ENCODE peak calls at places on chromosomes 13 and 19, in four cellular contexts. One of them, this sample, is unnamed. For H3K9me1 and H3K9me3, the result is how much of the 10 kb centered on the place peaks cover.

GRCh38 chr19:51959791-51960190 is 26.8 kb downstream of the ZNF350 start:
- DNase-seq in endothelial cell of umbilical vein: no peak
- DNase-seq in IMR-90: peak
- DNase-seq in K562: no peak
- DNase-seq in this sample: no peak

GRCh38 chr13:44158741-44159632 is 214.6 kb upstream of the SERP2 start:
- DNase-seq in IMR-90: no peak
- DNase-seq in K562: no peak
- DNase-seq in endothelial cell of umbilical vein: peak
- DNase-seq in this sample: no peak

GRCh38 chr13:30872685-30873443 is 33.2 kb upstream of the MEDAG start:
- DNase-seq in IMR-90: peak
- DNase-seq in K562: no peak
- DNase-seq in endothelial cell of umbilical vein: peak
- DNase-seq in this sample: no peak

GRCh38 chr13:51739403-51740112 is 64.4 kb downstream of the DHRS12 start:
- DNase-seq in K562: no peak
- DNase-seq in IMR-90: no peak
- DNase-seq in endothelial cell of umbilical vein: no peak
- DNase-seq in this sample: no peak

GRCh38 chr19:52961981-52962380 is 700 bp downstream of the ZNF816 start:
- DNase-seq in IMR-90: no peak
- DNase-seq in K562: no peak
- DNase-seq in endothelial cell of umbilical vein: no peak
- DNase-seq in this sample: no peak

GRCh38 chr13:75635101-75635620 is 969 bp upstream of the LMO7 start:
- DNase-seq in endothelial cell of umbilical vein: no peak
- DNase-seq in IMR-90: no peak
- DNase-seq in K562: no peak
- DNase-seq in this sample: no peak

GRCh38 chr19:41904118-41904870 is 21.3 kb downstream of the ARHGEF1 start:
- DNase-seq in K562: no peak
- DNase-seq in endothelial cell of umbilical vein: no peak
- DNase-seq in IMR-90: no peak
- DNase-seq in this sample: no peak

GRCh38 chr13:110600261-110600819 is 15.0 kb upstream of the NAXD start:
- DNase-seq in endothelial cell of umbilical vein: no peak
- DNase-seq in K562: no peak
- DNase-seq in IMR-90: no peak
- DNase-seq in this sample: no peak

GRCh38 chr13:23868521-23868920 is 20.7 kb downstream of the MIPEP start:
- DNase-seq in IMR-90: peak
- DNase-seq in endothelial cell of umbilical vein: no peak
- DNase-seq in K562: no peak
- DNase-seq in this sample: peak

DNA sequence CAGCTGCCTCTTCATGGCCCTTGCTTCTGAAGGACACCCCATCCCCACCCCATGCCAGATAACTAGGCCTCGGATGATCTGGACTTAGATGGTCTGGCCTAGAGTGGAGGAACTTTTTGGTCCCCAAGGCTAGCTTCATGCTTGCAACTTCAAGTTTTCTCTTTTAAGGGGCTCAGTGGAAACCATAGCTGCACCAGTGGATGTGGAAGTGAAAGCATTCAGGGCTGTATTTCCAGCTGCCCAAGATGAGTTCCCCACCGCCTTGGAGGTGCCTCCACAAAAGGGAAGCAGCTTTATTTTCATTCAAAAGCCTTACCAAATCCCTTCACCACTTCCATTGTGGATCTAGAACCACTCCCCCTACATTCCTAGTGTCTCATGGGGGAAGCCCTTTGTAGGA is 17.6 kb upstream of the GSX1 start:
- DNase-seq in K562: no peak
- DNase-seq in endothelial cell of umbilical vein: no peak
- DNase-seq in IMR-90: no peak
- DNase-seq in this sample: no peak
- H3K9me1 ChIP-seq in K562: under half
- H3K9me1 ChIP-seq in endothelial cell of umbilical vein: under half
- H3K9me1 ChIP-seq in IMR-90: under half
- H3K9me1 ChIP-seq in this sample: under half

GRCh38 chr13:49148405-49148804 is 71.7 kb upstream of the MLNR start:
- DNase-seq in K562: no peak
- DNase-seq in IMR-90: no peak
- DNase-seq in endothelial cell of umbilical vein: no peak
- DNase-seq in this sample: no peak
- H3K9me3 ChIP-seq in K562: under half
- H3K9me3 ChIP-seq in IMR-90: under half
- H3K9me3 ChIP-seq in endothelial cell of umbilical vein: under half
- H3K9me3 ChIP-seq in this sample: under half

GRCh38 chr19:18606281-18607221 is at the start of gene CRLF1:
- DNase-seq in endothelial cell of umbilical vein: no peak
- DNase-seq in IMR-90: no peak
- DNase-seq in K562: peak
- DNase-seq in this sample: no peak

GRCh38 chr19:18604820-18605159 is 1.8 kb downstream of the CRLF1 start:
- DNase-seq in K562: no peak
- DNase-seq in IMR-90: no peak
- DNase-seq in endothelial cell of umbilical vein: no peak
- DNase-seq in this sample: no peak

GRCh38 chr19:18603958-18604819 is 2.4 kb downstream of the CRLF1 start:
- DNase-seq in K562: no peak
- DNase-seq in endothelial cell of umbilical vein: no peak
- DNase-seq in IMR-90: no peak
- DNase-seq in this sample: no peak

GRCh38 chr19:18605546-18606280 is 886 bp downstream of the CRLF1 start:
- DNase-seq in IMR-90: no peak
- DNase-seq in endothelial cell of umbilical vein: no peak
- DNase-seq in K562: peak
- DNase-seq in this sample: no peak

DNA sequence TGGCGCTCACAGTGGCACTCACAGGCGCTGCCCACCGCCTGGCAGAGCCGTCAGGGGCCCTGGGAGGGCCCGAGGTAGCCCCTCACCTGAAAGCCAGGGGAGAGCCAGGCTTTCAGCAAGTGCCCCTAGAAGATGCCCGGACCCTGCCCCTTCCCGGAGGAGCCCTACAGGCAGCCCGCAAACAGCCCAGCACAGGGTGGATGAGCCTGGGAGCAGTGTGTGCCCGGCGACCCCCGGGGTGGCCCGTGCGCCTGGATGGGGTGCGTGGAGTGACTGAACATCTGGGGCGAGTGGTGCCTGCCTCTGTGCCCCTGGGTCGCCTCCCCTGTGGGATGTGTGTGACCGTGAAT is 1.4 kb downstream of the CRLF1 start:
- DNase-seq in IMR-90: no peak
- DNase-seq in endothelial cell of umbilical vein: no peak
- DNase-seq in K562: no peak
- DNase-seq in this sample: no peak
- H3K4me2 ChIP-seq in IMR-90: no peak
- H3K4me2 ChIP-seq in endothelial cell of umbilical vein: no peak
- H3K4me2 ChIP-seq in K562: no peak
- H3K4me2 ChIP-seq in this sample: no peak

GRCh38 chr13:20506676-20507075 is 19.0 kb downstream of the CRYL1 start:
- DNase-seq in K562: no peak
- DNase-seq in endothelial cell of umbilical vein: peak
- DNase-seq in IMR-90: no peak
- DNase-seq in this sample: no peak
- H3K9me1 ChIP-seq in K562: under half
- H3K9me1 ChIP-seq in endothelial cell of umbilical vein: under half
- H3K9me1 ChIP-seq in IMR-90: under half
- H3K9me1 ChIP-seq in this sample: under half